ENCODE peak calls at places on chromosomes 6 and 20, in eight cellular contexts. N, Q, G, P, I, F, E and T are unnamed samples.

GRCh38 chr6:166418691-166419143 is 36.0 kb upstream of the MPC1 start:
- DNase-seq in I (no peak), G (no peak), F (no peak), P (no peak), Q (no peak), E (no peak), N (no peak), T (no peak)

GRCh38 chr6:125114248-125114858 is 39.2 kb upstream of the TPD52L1 start:
- DNase-seq in I (peak), F (no peak), Q (peak), E (no peak), P (peak), N (no peak), G (no peak), T (peak)

GRCh38 chr6:30061766-30062458 is 847 bp downstream of the POLR1H start:
- DNase-seq in G (no peak), P (peak), I (no peak), Q (no peak), F (no peak), N (no peak), E (no peak), T (no peak)

GRCh38 chr20:61849822-61850221 is 215.9 kb downstream of the TAF4 start:
- DNase-seq in N (no peak), P (no peak), Q (no peak), E (no peak), G (peak), I (no peak), F (no peak), T (no peak)

GRCh38 chr6:160933256-160933655 is 58.3 kb upstream of the MAP3K4 start:
- DNase-seq in I (no peak), E (peak), Q (no peak), G (no peak), P (no peak), F (no peak), N (no peak), T (no peak)

GRCh38 chr20:62269871-62270270 is 31.6 kb downstream of the OSBPL2 start:
- DNase-seq in I (no peak), G (no peak), P (no peak), E (no peak), Q (no peak), F (no peak), N (no peak), T (no peak)

GRCh38 chr6:32146287-32146686 is 5.5 kb downstream of the PRRT1 start:
- DNase-seq in Q (no peak), G (no peak), N (no peak), E (no peak), P (no peak), I (no peak), F (no peak), T (no peak)

GRCh38 chr6:109252261-109253041 is 129.8 kb downstream of the CD164 start:
- DNase-seq in P (no peak), E (no peak), N (no peak), F (no peak), I (no peak), G (no peak), Q (no peak), T (no peak)

GRCh38 chr6:112800439-112800838 is 453.3 kb downstream of the RFPL4B start:
- DNase-seq in P (no peak), I (no peak), N (no peak), E (no peak), Q (no peak), F (no peak), G (no peak), T (no peak)

GRCh38 chr20:63290677-63291472 is 2.1 kb upstream of the COL20A1 start:
- DNase-seq in P (no peak), I (peak), N (peak), G (no peak), Q (peak), E (peak), F (no peak), T (no peak)

GRCh38 chr6:31464252-31465184 is 33.4 kb upstream of the MICB start:
- DNase-seq in F (no peak), N (no peak), I (no peak), Q (no peak), E (no peak), G (no peak), P (no peak), T (no peak)

GRCh38 chr20:5080384-5080877 is 39.3 kb downstream of the PCNA start:
- DNase-seq in N (no peak), I (no peak), F (no peak), P (no peak), Q (no peak), E (peak), G (peak), T (peak)